ENCODE peak calls at places on chromosomes 11 and 22, in nine cellular contexts. E is PC-3, V is lower leg skin, A is sciatic nerve, Q is mesenteric fat pad, W is AG04450, R is left lobe of liver, H is iPS DF 19.7, P is amniotic epithelial cell. U is an unnamed sample.

GRCh38 chr11:14751975-14752407 is 108.4 kb downstream of the PDE3B start:
- DNase-seq in H (no peak), Q (no peak), E (no peak), R (no peak), V (no peak), P (no peak), A (no peak), W (no peak), U (no peak)

GRCh38 chr11:9313648-9314290 is 624 bp downstream of the TMEM41B start:
- DNase-seq in V (no peak), R (no peak), E (peak), A (no peak), Q (no peak), W (no peak), H (no peak), P (no peak), U (peak)

GRCh38 chr11:34650528-34650927 is 29.6 kb downstream of the EHF start:
- DNase-seq in W (no peak), E (no peak), Q (no peak), R (no peak), V (no peak), A (no peak), H (no peak), P (no peak), U (no peak)

GRCh38 chr11:73308963-73309960 is 1.2 kb downstream of the ARHGEF17 start:
- DNase-seq in P (peak), E (no peak), Q (peak), A (peak), W (peak), V (peak), H (no peak), R (peak), U (peak)

GRCh38 chr11:31764766-31765165 is 46.4 kb downstream of the PAX6 start:
- DNase-seq in V (no peak), R (no peak), H (no peak), W (no peak), Q (no peak), P (no peak), A (no peak), E (no peak), U (no peak)

GRCh38 chr11:95081412-95081811 is 8.2 kb upstream of the ENDOD1 start:
- DNase-seq in Q (no peak), E (no peak), V (no peak), H (no peak), P (no peak), A (peak), R (no peak), W (no peak), U (no peak)

GRCh38 chr11:90223248-90223585 is 368 bp upstream of the CHORDC1 start:
- DNase-seq in V (no peak), R (no peak), P (no peak), H (no peak), A (no peak), Q (no peak), E (no peak), W (no peak), U (no peak)

GRCh38 chr11:33869511-33870422 is 22.1 kb downstream of the LMO2 start:
- DNase-seq in E (peak), P (no peak), H (no peak), A (peak), Q (no peak), W (no peak), V (peak), R (no peak), U (no peak)

GRCh38 chr11:47004595-47005033 is 68.1 kb downstream of the CSTPP1 start:
- DNase-seq in E (peak), H (no peak), A (peak), R (peak), P (peak), W (peak), Q (no peak), V (peak), U (peak)

GRCh38 chr22:23519442-23520177 is 60.5 kb downstream of the IGLL1 start:
- DNase-seq in E (no peak), H (no peak), W (no peak), A (no peak), R (no peak), V (no peak), P (no peak), Q (no peak), U (no peak)

GRCh38 chr11:19849947-19850593 is 137.4 kb downstream of the NAV2 start:
- DNase-seq in P (no peak), A (no peak), R (no peak), Q (no peak), W (no peak), H (no peak), E (peak), V (no peak), U (peak)

GRCh38 chr11:66068154-66068821 is 1.8 kb upstream of the PACS1 start:
- DNase-seq in V (peak), P (peak), W (peak), A (peak), R (peak), E (peak), Q (no peak), H (no peak), U (peak)

GRCh38 chr11:75024068-75024449 is 35.3 kb downstream of the NEU3 start:
- DNase-seq in Q (no peak), R (no peak), W (no peak), E (no peak), P (no peak), H (no peak), V (no peak), A (no peak), U (no peak)

GRCh38 chr11:118641463-118642019 is 34.1 kb downstream of the PHLDB1 start:
- DNase-seq in R (no peak), Q (no peak), V (no peak), H (no peak), P (no peak), A (peak), E (peak), W (no peak), U (no peak)

GRCh38 chr22:17897411-17897810 is 123.1 kb upstream of the BID start:
- DNase-seq in P (no peak), W (no peak), V (no peak), Q (no peak), R (no peak), E (no peak), A (no peak), H (no peak), U (no peak)

GRCh38 chr22:46612904-46613605 is 7.1 kb upstream of the GRAMD4 start:
- DNase-seq in A (no peak), E (no peak), R (no peak), Q (no peak), H (no peak), V (no peak), W (no peak), P (no peak), U (no peak)

GRCh38 chr11:113613619-113614018 is 92.5 kb downstream of the TMPRSS5 start:
- DNase-seq in E (no peak), A (no peak), H (no peak), W (no peak), P (no peak), Q (no peak), V (no peak), R (no peak), U (no peak)

GRCh38 chr11:112470355-112470754 is 209.7 kb upstream of the PLET1 start:
- DNase-seq in R (no peak), H (no peak), E (peak), P (peak), A (no peak), V (no peak), W (no peak), Q (no peak), U (no peak)

U was measured in AG10803.